ENCODE peak calls at places on chromosomes 13 and 19, in five cellular contexts. One of them, this sample, is unnamed.
A peak's percentile ranks its signal among the peaks of the same experiment; 100 is the strongest.

GRCh38 chr19:3862826-3863500 is 5.9 kb downstream of the ZFR2 start:
- DNase-seq in AG08396: no peak
- DNase-seq in GM04504: no peak
- DNase-seq in kidney: no peak
- DNase-seq in stimulated activated CD4-positive, alpha-beta T cell treated with anti-CD3 and anti-CD28 coated beads, Interleukin-1b, Interleukin-23, amount 100 ng/mL, for 4 hours: no peak
- DNase-seq in this sample: no peak

GRCh38 chr13:33069365-33069764 is 53.1 kb downstream of the KL start:
- DNase-seq in kidney: no peak
- DNase-seq in stimulated activated CD4-positive, alpha-beta T cell treated with anti-CD3 and anti-CD28 coated beads, Interleukin-1b, Interleukin-23, amount 100 ng/mL, for 4 hours: no peak
- DNase-seq in GM04504: no peak
- DNase-seq in AG08396: no peak
- DNase-seq in this sample: no peak

GRCh38 chr13:67623630-67624029 is 393.5 kb upstream of the PCDH9 start:
- DNase-seq in stimulated activated CD4-positive, alpha-beta T cell treated with anti-CD3 and anti-CD28 coated beads, Interleukin-1b, Interleukin-23, amount 100 ng/mL, for 4 hours: no peak
- DNase-seq in AG08396: no peak
- DNase-seq in GM04504: no peak
- DNase-seq in kidney: no peak
- DNase-seq in this sample: no peak

GRCh38 chr19:38298841-38299680 is 5.0 kb upstream of the C19orf33 start:
- DNase-seq in GM04504: no peak
- DNase-seq in stimulated activated CD4-positive, alpha-beta T cell treated with anti-CD3 and anti-CD28 coated beads, Interleukin-1b, Interleukin-23, amount 100 ng/mL, for 4 hours: no peak
- DNase-seq in AG08396: no peak
- DNase-seq in kidney: no peak
- DNase-seq in this sample: no peak

GRCh38 chr19:15249912-15250634 is 17.8 kb upstream of the EPHX3 start:
- DNase-seq in kidney: peak; percentile 92
- DNase-seq in GM04504: peak; percentile 89
- DNase-seq in stimulated activated CD4-positive, alpha-beta T cell treated with anti-CD3 and anti-CD28 coated beads, Interleukin-1b, Interleukin-23, amount 100 ng/mL, for 4 hours: no peak
- DNase-seq in AG08396: peak; percentile 91
- DNase-seq in this sample: no peak

GRCh38 chr13:20828540-20829364 is 55.0 kb upstream of the EEF1AKMT1 start:
- DNase-seq in stimulated activated CD4-positive, alpha-beta T cell treated with anti-CD3 and anti-CD28 coated beads, Interleukin-1b, Interleukin-23, amount 100 ng/mL, for 4 hours: peak; percentile 35
- DNase-seq in AG08396: peak; percentile 12
- DNase-seq in kidney: no peak
- DNase-seq in GM04504: peak; percentile 31
- DNase-seq in this sample: no peak

GRCh38 chr19:3656073-3656746 is 29.6 kb upstream of the CACTIN start:
- DNase-seq in stimulated activated CD4-positive, alpha-beta T cell treated with anti-CD3 and anti-CD28 coated beads, Interleukin-1b, Interleukin-23, amount 100 ng/mL, for 4 hours: no peak
- DNase-seq in GM04504: peak; percentile 60
- DNase-seq in kidney: no peak
- DNase-seq in AG08396: no peak
- DNase-seq in this sample: no peak

GRCh38 chr19:35154535-35155406 is at the start of gene FXYD5:
- DNase-seq in kidney: peak; percentile 91
- DNase-seq in stimulated activated CD4-positive, alpha-beta T cell treated with anti-CD3 and anti-CD28 coated beads, Interleukin-1b, Interleukin-23, amount 100 ng/mL, for 4 hours: peak; percentile 78
- DNase-seq in AG08396: peak; percentile 88
- DNase-seq in GM04504: no peak
- DNase-seq in this sample: no peak

GRCh38 chr13:100229603-100230002 is 140.7 kb downstream of the PCCA start:
- DNase-seq in kidney: no peak
- DNase-seq in stimulated activated CD4-positive, alpha-beta T cell treated with anti-CD3 and anti-CD28 coated beads, Interleukin-1b, Interleukin-23, amount 100 ng/mL, for 4 hours: no peak
- DNase-seq in GM04504: no peak
- DNase-seq in AG08396: no peak
- DNase-seq in this sample: no peak

GRCh38 chr19:19054315-19054938 is 9.4 kb upstream of the SLC25A42 start:
- DNase-seq in kidney: no peak
- DNase-seq in GM04504: no peak
- DNase-seq in AG08396: no peak
- DNase-seq in stimulated activated CD4-positive, alpha-beta T cell treated with anti-CD3 and anti-CD28 coated beads, Interleukin-1b, Interleukin-23, amount 100 ng/mL, for 4 hours: no peak
- DNase-seq in this sample: no peak

GRCh38 chr19:8486661-8487136 is 15.7 kb downstream of the PRAM1 start:
- DNase-seq in GM04504: no peak
- DNase-seq in stimulated activated CD4-positive, alpha-beta T cell treated with anti-CD3 and anti-CD28 coated beads, Interleukin-1b, Interleukin-23, amount 100 ng/mL, for 4 hours: no peak
- DNase-seq in kidney: no peak
- DNase-seq in AG08396: no peak
- DNase-seq in this sample: no peak

GRCh38 chr13:59906413-59907027 is 257.2 kb downstream of the DIAPH3 start:
- DNase-seq in GM04504: peak; percentile 10
- DNase-seq in stimulated activated CD4-positive, alpha-beta T cell treated with anti-CD3 and anti-CD28 coated beads, Interleukin-1b, Interleukin-23, amount 100 ng/mL, for 4 hours: no peak
- DNase-seq in kidney: no peak
- DNase-seq in AG08396: peak; percentile 13
- DNase-seq in this sample: no peak

GRCh38 chr13:101773062-101773461 is 320.6 kb downstream of the ITGBL1 start:
- DNase-seq in stimulated activated CD4-positive, alpha-beta T cell treated with anti-CD3 and anti-CD28 coated beads, Interleukin-1b, Interleukin-23, amount 100 ng/mL, for 4 hours: no peak
- DNase-seq in AG08396: no peak
- DNase-seq in kidney: no peak
- DNase-seq in GM04504: no peak
- DNase-seq in this sample: no peak

GRCh38 chr13:108993346-108993745 is 363.9 kb downstream of the MYO16 start:
- DNase-seq in GM04504: no peak
- DNase-seq in stimulated activated CD4-positive, alpha-beta T cell treated with anti-CD3 and anti-CD28 coated beads, Interleukin-1b, Interleukin-23, amount 100 ng/mL, for 4 hours: no peak
- DNase-seq in AG08396: peak; percentile 18
- DNase-seq in kidney: no peak
- DNase-seq in this sample: no peak

GRCh38 chr19:18776736-18777135 is 14.4 kb downstream of the COMP start:
- DNase-seq in AG08396: peak; percentile 85
- DNase-seq in GM04504: no peak
- DNase-seq in kidney: no peak
- DNase-seq in stimulated activated CD4-positive, alpha-beta T cell treated with anti-CD3 and anti-CD28 coated beads, Interleukin-1b, Interleukin-23, amount 100 ng/mL, for 4 hours: no peak
- DNase-seq in this sample: no peak

GRCh38 chr13:99310382-99311031 is 3.3 kb upstream of the GPR183 start:
- DNase-seq in AG08396: peak; percentile 40
- DNase-seq in GM04504: peak; percentile 62
- DNase-seq in stimulated activated CD4-positive, alpha-beta T cell treated with anti-CD3 and anti-CD28 coated beads, Interleukin-1b, Interleukin-23, amount 100 ng/mL, for 4 hours: no peak
- DNase-seq in kidney: no peak
- DNase-seq in this sample: no peak

GRCh38 chr19:38350883-38351282 is 15.3 kb downstream of the CATSPERG start:
- DNase-seq in kidney: no peak
- DNase-seq in AG08396: no peak
- DNase-seq in stimulated activated CD4-positive, alpha-beta T cell treated with anti-CD3 and anti-CD28 coated beads, Interleukin-1b, Interleukin-23, amount 100 ng/mL, for 4 hours: no peak
- DNase-seq in GM04504: no peak
- DNase-seq in this sample: no peak

GRCh38 chr13:76697277-76697676 is 188.9 kb downstream of the KCTD12 start:
- DNase-seq in stimulated activated CD4-positive, alpha-beta T cell treated with anti-CD3 and anti-CD28 coated beads, Interleukin-1b, Interleukin-23, amount 100 ng/mL, for 4 hours: no peak
- DNase-seq in kidney: no peak
- DNase-seq in GM04504: no peak
- DNase-seq in AG08396: no peak
- DNase-seq in this sample: no peak

GRCh38 chr19:42207767-42208259 is 9.7 kb downstream of the DEDD2 start:
- DNase-seq in kidney: peak; percentile 32
- DNase-seq in GM04504: peak; percentile 57
- DNase-seq in AG08396: peak; percentile 90
- DNase-seq in stimulated activated CD4-positive, alpha-beta T cell treated with anti-CD3 and anti-CD28 coated beads, Interleukin-1b, Interleukin-23, amount 100 ng/mL, for 4 hours: no peak
- DNase-seq in this sample: no peak

GRCh38 chr19:23002690-23003422 is at the start of gene ZNF728:
- DNase-seq in kidney: no peak
- DNase-seq in stimulated activated CD4-positive, alpha-beta T cell treated with anti-CD3 and anti-CD28 coated beads, Interleukin-1b, Interleukin-23, amount 100 ng/mL, for 4 hours: no peak
- DNase-seq in GM04504: no peak
- DNase-seq in AG08396: peak; percentile 4
- DNase-seq in this sample: no peak

GRCh38 chr19:58033741-58034475 is at the start of gene ZSCAN1:
- DNase-seq in kidney: peak; percentile 97
- DNase-seq in GM04504: peak; percentile 29
- DNase-seq in stimulated activated CD4-positive, alpha-beta T cell treated with anti-CD3 and anti-CD28 coated beads, Interleukin-1b, Interleukin-23, amount 100 ng/mL, for 4 hours: no peak
- DNase-seq in AG08396: peak; percentile 95
- DNase-seq in this sample: no peak

GRCh38 chr13:46321494-46322225 is 65.4 kb downstream of the RUBCNL start:
- DNase-seq in stimulated activated CD4-positive, alpha-beta T cell treated with anti-CD3 and anti-CD28 coated beads, Interleukin-1b, Interleukin-23, amount 100 ng/mL, for 4 hours: peak; percentile 60
- DNase-seq in GM04504: peak; percentile 35
- DNase-seq in AG08396: peak; percentile 47
- DNase-seq in kidney: no peak
- DNase-seq in this sample: no peak

GRCh38 chr13:98471895-98472294 is 105.0 kb downstream of the STK24 start:
- DNase-seq in stimulated activated CD4-positive, alpha-beta T cell treated with anti-CD3 and anti-CD28 coated beads, Interleukin-1b, Interleukin-23, amount 100 ng/mL, for 4 hours: no peak
- DNase-seq in kidney: peak; percentile 29
- DNase-seq in GM04504: no peak
- DNase-seq in AG08396: no peak
- DNase-seq in this sample: no peak

GRCh38 chr13:74825170-74825948 is 656.6 kb downstream of the TBC1D4 start:
- DNase-seq in stimulated activated CD4-positive, alpha-beta T cell treated with anti-CD3 and anti-CD28 coated beads, Interleukin-1b, Interleukin-23, amount 100 ng/mL, for 4 hours: no peak
- DNase-seq in kidney: no peak
- DNase-seq in AG08396: peak; percentile 4
- DNase-seq in GM04504: peak; percentile 80
- DNase-seq in this sample: no peak

GRCh38 chr19:18388328-18389094 is 2.6 kb downstream of the GDF15 start:
- DNase-seq in stimulated activated CD4-positive, alpha-beta T cell treated with anti-CD3 and anti-CD28 coated beads, Interleukin-1b, Interleukin-23, amount 100 ng/mL, for 4 hours: peak; percentile 71
- DNase-seq in AG08396: peak; percentile 90
- DNase-seq in GM04504: no peak
- DNase-seq in kidney: peak; percentile 96
- DNase-seq in this sample: no peak